ENCODE peak calls at places on chromosomes 6 and 20, in five cellular contexts. H is H9, U is transverse colon, E is endothelial cell of umbilical vein, W is WERI-Rb-1. J is an unnamed sample. For H3K9me3, the result is how much of the 10 kb centered on the place peaks cover.

GRCh38 chr20:4781211-4781610 is 59.5 kb downstream of the PRND start:
- DNase-seq in H (no peak), U (no peak), W (no peak), E (no peak), J (no peak)

GRCh38 chr6:54102239-54102638 is 9.0 kb upstream of the MLIP start:
- DNase-seq in E (no peak), U (no peak), W (no peak), H (no peak), J (no peak)

GRCh38 chr6:56794421-56794820 is 151.7 kb upstream of the DST start:
- DNase-seq in H (peak), W (no peak), E (no peak), U (no peak), J (no peak)

GRCh38 chr20:51553897-51554504 is 11.5 kb upstream of the NFATC2 start:
- DNase-seq in U (no peak), W (no peak), H (no peak), E (no peak), J (no peak)

GRCh38 chr6:142685852-142686718 is 258.9 kb downstream of the HIVEP2 start:
- DNase-seq in E (no peak), H (no peak), W (no peak), U (no peak), J (no peak)

GRCh38 chr20:48667889-48668413 is 159.8 kb downstream of the PREX1 start:
- DNase-seq in U (no peak), H (no peak), W (no peak), E (peak), J (no peak)

GRCh38 chr6:122736606-122737005 is 42.9 kb upstream of the FABP7 start:
- DNase-seq in E (no peak), W (no peak), U (no peak), H (no peak), J (no peak)

GRCh38 chr6:147909645-147910044 is 401.2 kb downstream of the SAMD5 start:
- DNase-seq in H (no peak), W (no peak), U (no peak), E (no peak), J (no peak)

GRCh38 chr6:15282334-15282733 is 36.5 kb downstream of the JARID2 start:
- DNase-seq in H (no peak), W (no peak), U (no peak), E (no peak), J (no peak)

GRCh38 chr20:32528905-32529670 is 56.0 kb downstream of the NOL4L start:
- DNase-seq in E (no peak), H (no peak), U (no peak), W (no peak), J (no peak)

GRCh38 chr6:154673919-154674318 is 59.3 kb upstream of the SCAF8 start:
- DNase-seq in E (no peak), H (no peak), W (no peak), U (no peak), J (no peak)

GRCh38 chr20:50594591-50595432 is 84.6 kb downstream of the PTPN1 start:
- DNase-seq in U (no peak), W (peak), H (peak), E (no peak), J (no peak)

GRCh38 chr6:167722634-167723309 is 103.9 kb upstream of the AFDN start:
- DNase-seq in W (no peak), E (no peak), U (no peak), H (peak), J (peak)

GRCh38 chr6:167719920-167720319 is 106.8 kb upstream of the AFDN start:
- DNase-seq in H (no peak), U (no peak), W (no peak), E (no peak), J (no peak)

GRCh38 chr6:167717867-167718266 is 108.8 kb upstream of the AFDN start:
- DNase-seq in E (no peak), H (no peak), U (no peak), W (no peak), J (no peak)

GRCh38 chr6:167721291-167721690 is 105.4 kb upstream of the AFDN start:
- DNase-seq in U (no peak), H (no peak), E (no peak), W (no peak), J (no peak)

GRCh38 chr6:167720456-167721285 is 106.0 kb upstream of the AFDN start:
- DNase-seq in H (no peak), U (no peak), E (no peak), W (no peak), J (no peak)
- H3K9me3 ChIP-seq in H (under half), U (under half), E (under half), W (under half), J (under half)

GRCh38 chr6:24897186-24897585 is 38.6 kb downstream of the RIPOR2 start:
- DNase-seq in E (no peak), H (no peak), U (no peak), W (peak), J (no peak)
- H3K27ac ChIP-seq in E (no peak), H (no peak), U (no peak), W (no peak), J (no peak)

GRCh38 chr6:43509142-43509983 is 783 bp downstream of the LRRC73 start:
- DNase-seq in W (no peak), E (no peak), U (no peak), H (no peak), J (no peak)
- TF ChIP-seq CTCF in W (peak), E (no peak), U (no peak), H (peak), J (no peak)

GRCh38 chr6:348860-349396 is 42.6 kb upstream of the IRF4 start:
- DNase-seq in E (no peak), H (no peak), W (no peak), U (no peak), J (no peak)

GRCh38 chr6:345747-346388 is 45.7 kb upstream of the IRF4 start:
- DNase-seq in U (no peak), E (no peak), H (no peak), W (no peak), J (peak)

GRCh38 chr6:347951-348859 is 43.3 kb upstream of the IRF4 start:
- DNase-seq in U (no peak), E (no peak), W (no peak), H (no peak), J (no peak)

GRCh38 chr6:346389-347030 is 45.0 kb upstream of the IRF4 start:
- DNase-seq in W (no peak), U (no peak), H (no peak), E (no peak), J (no peak)

DNA sequence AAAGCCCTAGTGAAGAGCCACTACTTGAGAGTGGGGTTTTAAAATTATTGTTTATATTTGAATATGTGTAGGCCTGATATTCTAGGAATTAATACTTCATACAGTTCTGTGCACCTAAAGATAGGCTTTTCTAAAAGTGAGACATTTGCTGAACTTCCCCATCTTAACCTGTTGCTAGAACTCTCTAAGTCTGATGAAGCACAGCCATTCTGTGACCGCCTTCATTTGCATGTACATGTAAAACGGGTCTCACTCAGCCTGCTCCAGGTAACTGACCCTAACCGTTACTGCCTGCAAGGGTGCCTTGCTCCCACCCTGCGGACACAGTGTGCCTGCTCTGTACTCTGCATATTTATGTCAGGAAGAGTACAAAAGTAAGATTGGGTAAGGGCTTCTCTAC is 44.3 kb upstream of the IRF4 start:
- DNase-seq in W (no peak), E (no peak), H (no peak), U (peak), J (no peak)
- H3K9me3 ChIP-seq in W (under half), E (under half), H (half or more), U (under half), J (under half)